ENCODE peak calls at places on chromosome 19, in four cellular contexts. U is fibroblast of mammary gland, W is activated T-cell treated with anti-CD3 and anti-CD28 coated beads for 1 hour, H is fibroblast of lung. E is an unnamed sample.
A peak's percentile ranks its signal among the peaks of the same experiment; 100 is the strongest.

GRCh38 chr19:2355168-2356035 is 4.7 kb upstream of the TMPRSS9 start:
- DNase-seq in U (peak; percentile 15), W (no peak), H (peak; percentile 8), E (no peak)

GRCh38 chr19:6821639-6822310 is 49.3 kb downstream of the VAV1 start:
- DNase-seq in U (no peak), W (no peak), H (no peak), E (no peak)

GRCh38 chr19:6514926-6515325 is 12.8 kb upstream of the TUBB4A start:
- DNase-seq in U (no peak), W (no peak), H (no peak), E (no peak)

GRCh38 chr19:42324655-42325307 is 654 bp upstream of the MEGF8 start:
- DNase-seq in U (no peak), W (no peak), H (no peak), E (no peak)

GRCh38 chr19:3073159-3073563 is 10.9 kb upstream of the TLE5 start:
- DNase-seq in U (peak; percentile 72), W (no peak), H (peak; percentile 89), E (peak; percentile 89)

GRCh38 chr19:18428837-18429674 is 8.9 kb downstream of the ISYNA1 start:
- DNase-seq in U (peak; percentile 56), W (peak; percentile 74), H (peak; percentile 82), E (peak; percentile 71)

GRCh38 chr19:36686365-36687213 is 823 bp upstream of the ZNF567 start:
- DNase-seq in U (peak; percentile 16), W (no peak), H (peak; percentile 12), E (peak; percentile 14)

GRCh38 chr19:5567971-5568407 is 236 bp upstream of the TINCR start:
- DNase-seq in U (no peak), W (no peak), H (no peak), E (no peak)

GRCh38 chr19:33234736-33235135 is 9.1 kb upstream of the SLC7A10 start:
- DNase-seq in U (no peak), W (no peak), H (no peak), E (no peak)

GRCh38 chr19:55898911-55899310 is 33.2 kb downstream of the NLRP13 start:
- DNase-seq in U (no peak), W (no peak), H (no peak), E (no peak)

GRCh38 chr19:42121036-42121621 is 11.1 kb downstream of the POU2F2 start:
- DNase-seq in U (no peak), W (no peak), H (no peak), E (no peak)

GRCh38 chr19:1445932-1446712 is 3.8 kb upstream of the APC2 start:
- DNase-seq in U (no peak), W (no peak), H (no peak), E (no peak)

GRCh38 chr19:23071087-23071511 is 45.7 kb upstream of the ZNF730 start:
- DNase-seq in U (peak; percentile 7), W (no peak), H (peak; percentile 24), E (peak; percentile 20)

GRCh38 chr19:18697680-18698079 is 14.2 kb downstream of the CRTC1 start:
- DNase-seq in U (no peak), W (no peak), H (no peak), E (no peak)

GRCh38 chr19:14979136-14979497 is 547 bp downstream of the SLC1A6 start:
- DNase-seq in U (no peak), W (no peak), H (no peak), E (no peak)

GRCh38 chr19:14102102-14102696 is 11.6 kb upstream of the SAMD1 start:
- DNase-seq in U (peak; percentile 46), W (no peak), H (no peak), E (no peak)

GRCh38 chr19:41740415-41741243 is 14.7 kb upstream of the CEACAM6 start:
- DNase-seq in U (no peak), W (no peak), H (no peak), E (no peak)

GRCh38 chr19:31430381-31430780 is 81.1 kb upstream of the TSHZ3 start:
- DNase-seq in U (no peak), W (no peak), H (no peak), E (no peak)

GRCh38 chr19:15869109-15869555 is 28.7 kb downstream of the CYP4F2 start:
- DNase-seq in U (peak; percentile 29), W (peak; percentile 24), H (peak; percentile 4), E (peak; percentile 10)

GRCh38 chr19:8490395-8490760 is 12.1 kb downstream of the PRAM1 start:
- DNase-seq in U (no peak), W (no peak), H (no peak), E (no peak)

GRCh38 chr19:55580628-55581144 is at the start of gene ZNF579:
- DNase-seq in U (peak; percentile 89), W (peak; percentile 54), H (peak; percentile 93), E (peak; percentile 95)

GRCh38 chr19:3179739-3180293 is 1.2 kb downstream of the S1PR4 start:
- DNase-seq in U (no peak), W (no peak), H (no peak), E (no peak)